ENCODE peak calls at places on chromosomes 6 and 20, in seven cellular contexts. V, U, F, B, K, X and S are unnamed samples.

GRCh38 chr6:150271172-150271500 is 97.7 kb upstream of the IYD start:
- DNase-seq in B (no peak), V (no peak), F (no peak), X (no peak), U (no peak), K (no peak), S (no peak)

GRCh38 chr6:81451787-81452186 is 300.7 kb downstream of the TENT5A start:
- DNase-seq in U (peak; percentile 86), X (no peak), B (peak; percentile 18), V (no peak), K (no peak), F (peak; percentile 39), S (peak; percentile 38)

GRCh38 chr6:47936820-47937219 is 155.0 kb downstream of the OPN5 start:
- DNase-seq in F (no peak), K (no peak), X (no peak), V (no peak), B (no peak), U (no peak), S (peak; percentile 17)

GRCh38 chr20:62802026-62802712 is 2.5 kb upstream of the OGFR start:
- DNase-seq in U (no peak), K (no peak), F (no peak), B (no peak), X (no peak), V (no peak), S (no peak)

GRCh38 chr6:119350202-119351004 is 842 bp upstream of the MAN1A1 start:
- DNase-seq in V (no peak), X (no peak), U (peak; percentile 82), K (peak; percentile 44), B (no peak), F (peak; percentile 34), S (peak; percentile 57)

GRCh38 chr6:11830105-11830504 is 51.5 kb upstream of the ADTRP start:
- DNase-seq in K (no peak), X (no peak), F (no peak), V (no peak), B (no peak), U (no peak), S (peak; percentile 71)

GRCh38 chr20:36097331-36097730 is 57.2 kb upstream of the EPB41L1 start:
- DNase-seq in K (no peak), X (no peak), F (no peak), U (peak; percentile 68), B (no peak), V (no peak), S (no peak)

GRCh38 chr6:135871878-135872277 is 20.4 kb downstream of the PDE7B start:
- DNase-seq in B (no peak), X (no peak), F (no peak), K (no peak), V (no peak), U (peak; percentile 72), S (peak; percentile 46)

GRCh38 chr6:144749263-144749662 is 464.1 kb downstream of the UTRN start:
- DNase-seq in V (no peak), B (no peak), X (no peak), F (no peak), K (peak; percentile 90), U (no peak), S (no peak)

GRCh38 chr6:9116026-9116425 is 680.7 kb upstream of the SLC35B3 start:
- DNase-seq in K (no peak), B (no peak), U (peak; percentile 13), X (no peak), F (no peak), V (no peak), S (no peak)

GRCh38 chr6:33839399-33840063 is 35.7 kb upstream of the MLN start:
- DNase-seq in X (no peak), V (no peak), F (peak; percentile 28), B (no peak), U (no peak), K (peak; percentile 52), S (peak; percentile 37)

GRCh38 chr6:45743028-45743615 is 272.5 kb downstream of the CLIC5 start:
- DNase-seq in B (no peak), F (no peak), V (no peak), X (no peak), K (no peak), U (peak; percentile 16), S (no peak)

GRCh38 chr6:170023620-170024521 is 267.0 kb downstream of the DLL1 start:
- DNase-seq in F (no peak), K (no peak), U (no peak), X (no peak), V (peak; percentile 56), B (no peak), S (no peak)

GRCh38 chr6:43081043-43081442 is 4.9 kb downstream of the PTK7 start:
- DNase-seq in B (no peak), F (no peak), V (no peak), X (no peak), K (no peak), U (no peak), S (no peak)

GRCh38 chr20:48635361-48635760 is 192.4 kb downstream of the PREX1 start:
- DNase-seq in F (no peak), U (no peak), X (no peak), K (no peak), B (no peak), V (no peak), S (no peak)

GRCh38 chr6:37061157-37061804 is 55.8 kb downstream of the FGD2 start:
- DNase-seq in V (no peak), K (peak; percentile 56), F (no peak), U (no peak), B (no peak), X (no peak), S (peak; percentile 60)

GRCh38 chr20:48205281-48205782 is 420.1 kb upstream of the SULF2 start:
- DNase-seq in B (no peak), K (no peak), V (no peak), U (no peak), F (no peak), X (no peak), S (no peak)

GRCh38 chr6:44269921-44270525 is at the start of gene TMEM151B:
- DNase-seq in U (no peak), X (no peak), K (peak; percentile 56), B (no peak), V (no peak), F (no peak), S (no peak)